ENCODE peak calls at places on chromosomes 2 and 18, in eight cellular contexts. G is aorta; D is naive thymus-derived CD4-positive, alpha-beta T cell; E is PC-9; B is esophagus squamous epithelium; I is spleen; W is SK-N-MC; T is HL-60. A is an unnamed sample.

GRCh38 chr18:7608174-7608550 is 41.0 kb downstream of the PTPRM start:
- DNase-seq in G (no peak), D (no peak), E (no peak), B (no peak), I (no peak), W (no peak), T (no peak), A (no peak)

GRCh38 chr18:37420315-37420880 is 145.2 kb downstream of the CELF4 start:
- DNase-seq in G (no peak), D (no peak), E (no peak), B (no peak), I (no peak), W (no peak), T (no peak), A (no peak)

GRCh38 chr2:168685619-168686453 is 116.6 kb upstream of the NOSTRIN start:
- DNase-seq in G (no peak), D (no peak), E (no peak), B (no peak), I (no peak), W (no peak), T (peak; percentile 39), A (no peak)

GRCh38 chr2:107338059-107338458 is 452.1 kb upstream of the ST6GAL2 start:
- DNase-seq in G (no peak), D (no peak), E (no peak), B (no peak), I (no peak), W (no peak), T (no peak), A (no peak)

GRCh38 chr2:96075199-96075771 is 40.6 kb upstream of the GPAT2 start:
- DNase-seq in G (no peak), D (no peak), E (no peak), B (no peak), I (no peak), W (no peak), T (no peak), A (no peak)

GRCh38 chr2:71330585-71331330 is 824 bp upstream of the ZNF638 start:
- DNase-seq in G (no peak), D (no peak), E (no peak), B (no peak), I (no peak), W (no peak), T (no peak), A (no peak)

GRCh38 chr18:22109535-22109934 is 59.9 kb upstream of the GATA6 start:
- DNase-seq in G (no peak), D (no peak), E (no peak), B (no peak), I (no peak), W (no peak), T (no peak), A (no peak)

GRCh38 chr2:59150430-59150829 is 909.3 kb upstream of the FANCL start:
- DNase-seq in G (no peak), D (no peak), E (no peak), B (no peak), I (no peak), W (no peak), T (no peak), A (no peak)

GRCh38 chr2:206520450-206520849 is 77.1 kb downstream of the ADAM23 start:
- DNase-seq in G (no peak), D (no peak), E (no peak), B (no peak), I (no peak), W (no peak), T (no peak), A (no peak)

GRCh38 chr18:75164479-75164878 is 44.5 kb downstream of the PTGR3 start:
- DNase-seq in G (no peak), D (no peak), E (no peak), B (no peak), I (no peak), W (no peak), T (no peak), A (no peak)

GRCh38 chr2:163983911-163984310 is 248.1 kb upstream of the FIGN start:
- DNase-seq in G (no peak), D (no peak), E (no peak), B (no peak), I (no peak), W (no peak), T (no peak), A (no peak)

GRCh38 chr2:169734172-169734847 is 678 bp downstream of the KLHL23 start:
- DNase-seq in G (no peak), D (peak; percentile 0), E (peak; percentile 12), B (no peak), I (no peak), W (no peak), T (no peak), A (no peak)

GRCh38 chr18:48542513-48543181 is 3.8 kb downstream of the CTIF start:
- DNase-seq in G (no peak), D (no peak), E (peak; percentile 72), B (no peak), I (no peak), W (no peak), T (no peak), A (peak; percentile 50)

GRCh38 chr2:215354771-215355695 is 43.2 kb downstream of the ATIC start:
- DNase-seq in G (no peak), D (no peak), E (no peak), B (no peak), I (no peak), W (no peak), T (no peak), A (no peak)

GRCh38 chr2:210445116-210445707 is 31.3 kb downstream of the LANCL1 start:
- DNase-seq in G (no peak), D (peak; percentile 26), E (no peak), B (no peak), I (no peak), W (no peak), T (no peak), A (no peak)

GRCh38 chr2:19319698-19320097 is 38.7 kb downstream of the OSR1 start:
- DNase-seq in G (no peak), D (no peak), E (no peak), B (no peak), I (no peak), W (no peak), T (no peak), A (no peak)

GRCh38 chr2:19320813-19321212 is 37.6 kb downstream of the OSR1 start:
- DNase-seq in G (no peak), D (no peak), E (no peak), B (no peak), I (no peak), W (no peak), T (no peak), A (no peak)

GRCh38 chr2:19313553-19313952 is 44.9 kb downstream of the OSR1 start:
- DNase-seq in G (no peak), D (no peak), E (no peak), B (no peak), I (no peak), W (no peak), T (no peak), A (no peak)

GRCh38 chr2:19321946-19322345 is 36.5 kb downstream of the OSR1 start:
- DNase-seq in G (no peak), D (no peak), E (no peak), B (no peak), I (no peak), W (no peak), T (no peak), A (no peak)

DNA sequence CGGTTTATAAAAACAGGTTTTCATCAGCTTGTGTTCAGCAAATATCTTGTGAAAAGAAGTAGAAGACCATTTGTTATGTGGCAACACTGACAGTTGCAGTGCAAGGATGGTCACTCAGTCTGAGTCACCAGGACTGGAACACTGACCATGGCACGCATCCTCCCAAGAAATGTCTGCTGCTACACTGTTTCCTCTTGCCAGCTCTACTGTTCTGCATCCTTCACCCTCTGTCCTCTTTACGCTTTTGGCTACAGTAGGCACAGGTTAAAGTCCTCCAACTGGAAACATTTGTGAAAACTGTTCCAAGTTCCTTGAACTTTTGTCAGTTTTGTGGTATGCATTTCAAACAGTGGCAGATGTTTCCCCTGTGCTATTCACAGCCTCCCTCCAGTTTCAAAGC is 39.4 kb downstream of the OSR1 start:
- DNase-seq in G (no peak), D (no peak), E (no peak), B (no peak), I (no peak), W (no peak), T (no peak), A (no peak)
- H3K27ac ChIP-seq in G (no peak overlapping the region), D (no peak overlapping the region), E (no peak overlapping the region), B (no peak overlapping the region), I (no peak overlapping the region), W (no peak overlapping the region), T (no peak overlapping the region), A (no peak overlapping the region)

DNA sequence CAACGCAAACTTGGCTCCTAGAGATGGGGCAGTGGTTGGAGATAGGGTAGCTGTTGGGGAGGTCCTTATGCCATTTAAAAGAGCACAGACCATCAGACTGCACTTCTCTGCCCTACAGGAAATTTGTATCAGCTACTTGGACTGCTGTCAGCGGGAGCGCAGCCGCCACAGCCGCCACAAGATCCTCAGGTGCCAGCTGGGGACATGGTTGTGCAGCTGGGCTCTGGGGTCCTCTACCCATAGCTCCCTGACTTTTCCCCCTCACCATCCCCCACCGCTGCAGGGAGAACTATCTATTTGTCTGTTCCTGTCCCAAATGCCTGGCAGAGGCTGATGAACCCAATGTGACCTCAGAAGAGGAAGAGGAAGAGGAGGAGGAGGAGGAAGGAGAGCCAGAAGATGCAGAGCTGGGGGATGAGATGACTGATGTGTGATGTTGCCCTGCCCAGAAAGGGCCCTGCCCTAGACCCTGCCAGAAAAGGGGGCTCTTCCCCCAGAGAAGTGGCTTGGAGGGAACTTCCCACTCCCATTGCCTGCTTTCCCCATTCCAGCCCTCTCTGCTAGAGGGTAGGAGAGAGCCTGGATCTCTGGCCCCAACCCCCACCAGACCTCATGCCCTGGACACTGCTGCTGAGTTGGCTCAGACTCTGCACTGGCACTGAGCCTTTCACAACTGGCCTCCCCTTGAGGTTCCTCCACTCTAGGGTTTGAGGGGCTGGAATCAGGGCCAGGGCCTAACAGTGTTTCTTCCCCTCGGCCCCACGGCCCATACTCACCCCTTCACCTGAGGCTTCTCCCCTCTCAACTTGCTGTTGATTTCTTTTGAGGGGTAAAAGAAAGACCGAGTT is 7.3 kb downstream of the PRADC1 start:
- DNase-seq in G (no peak), D (no peak), E (no peak), B (no peak), I (no peak), W (no peak), T (peak; percentile 45), A (no peak)
- H3K27ac ChIP-seq in G (no peak overlapping the region), D (no peak overlapping the region), E (no peak overlapping the region), B (no peak overlapping the region), I (no peak overlapping the region), W (no peak overlapping the region), T (no peak overlapping the region), A (no peak overlapping the region)

DNA sequence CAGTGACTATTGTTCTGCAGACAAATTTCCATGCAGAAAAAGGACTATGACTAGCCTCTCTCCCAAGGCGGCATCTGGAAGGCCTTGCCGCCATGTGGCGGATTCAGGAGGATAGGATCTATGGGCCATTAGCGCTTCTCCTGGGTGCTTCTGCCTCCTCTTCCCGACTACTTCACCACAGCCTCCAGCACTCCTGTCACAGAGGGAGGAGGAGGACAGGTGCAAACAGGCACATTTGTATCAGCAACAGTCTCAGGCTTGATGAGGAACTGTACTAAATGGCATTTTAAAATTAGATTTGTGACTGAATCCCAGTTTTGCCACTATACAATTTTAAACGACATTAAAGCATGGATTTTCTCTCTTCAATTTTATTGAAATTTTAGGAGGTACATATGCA is 114.9 kb downstream of the NOL10 start:
- DNase-seq in G (no peak), D (no peak), E (no peak), B (no peak), I (no peak), W (no peak), T (no peak), A (no peak)
- H3K27ac ChIP-seq in G (no peak overlapping the region), D (no peak overlapping the region), E (peak overlapping the region; percentile 40), B (no peak overlapping the region), I (no peak overlapping the region), W (no peak overlapping the region), T (no peak overlapping the region), A (peak overlapping the region; percentile 91)

GRCh38 chr2:228329279-228329678 is 147.8 kb upstream of the SPHKAP start:
- DNase-seq in G (no peak), D (no peak), E (no peak), B (no peak), I (no peak), W (no peak), T (no peak), A (no peak)
- H3K27ac ChIP-seq in G (no peak overlapping the region), D (no peak overlapping the region), E (no peak overlapping the region), B (no peak overlapping the region), I (no peak overlapping the region), W (no peak overlapping the region), T (no peak overlapping the region), A (no peak overlapping the region)

A was measured in epithelial cell of prostate.